ENCODE peak calls at places on chromosomes 6 and 20, in nine cellular contexts. L, O, I, C, X, E, Q, W and R are unnamed samples.

GRCh38 chr6:16712931-16713484 is 48.3 kb downstream of the ATXN1 start:
- DNase-seq in C (peak), E (peak), I (peak), Q (peak), X (peak), L (peak), O (peak), W (peak), R (peak)

GRCh38 chr20:62171245-62171644 is 11.6 kb upstream of the MTG2 start:
- DNase-seq in W (no peak), I (peak), X (no peak), L (no peak), O (no peak), Q (no peak), E (no peak), C (no peak), R (no peak)

GRCh38 chr6:106439459-106439858 is 78.9 kb downstream of the CRYBG1 start:
- DNase-seq in Q (no peak), I (no peak), C (no peak), E (no peak), L (no peak), O (no peak), W (no peak), X (no peak), R (no peak)

GRCh38 chr6:27940766-27941165 is 16.3 kb upstream of the OR2B6 start:
- DNase-seq in C (no peak), X (no peak), O (no peak), E (no peak), I (no peak), L (peak), W (no peak), Q (no peak), R (no peak)

GRCh38 chr6:27312146-27312949 is at the start of gene POM121L2:
- DNase-seq in C (no peak), X (no peak), L (peak), W (no peak), O (peak), E (peak), Q (peak), I (peak), R (no peak)

GRCh38 chr6:42342011-42342553 is 109.6 kb downstream of the TRERF1 start:
- DNase-seq in X (no peak), C (no peak), W (no peak), L (no peak), I (no peak), Q (no peak), E (no peak), O (no peak), R (no peak)

GRCh38 chr20:37990571-37991151 is 42.6 kb downstream of the TTI1 start:
- DNase-seq in O (peak), C (no peak), X (peak), L (peak), E (peak), I (peak), Q (peak), W (peak), R (no peak)

GRCh38 chr6:170276369-170277057 is 14.4 kb downstream of the DLL1 start:
- DNase-seq in L (no peak), E (no peak), X (peak), O (no peak), C (no peak), W (no peak), I (no peak), Q (peak), R (no peak)

GRCh38 chr6:259901-260508 is 32.3 kb upstream of the DUSP22 start:
- DNase-seq in Q (no peak), C (no peak), O (no peak), W (no peak), L (no peak), E (no peak), I (no peak), X (no peak), R (no peak)

GRCh38 chr6:57324538-57324937 is 7.1 kb downstream of the PRIM2 start:
- DNase-seq in Q (peak), E (no peak), L (no peak), I (no peak), X (no peak), W (no peak), C (no peak), O (no peak), R (no peak)
- TF ChIP-seq CTCF in Q (no peak), E (no peak), L (peak), I (peak), X (peak), W (peak), C (no peak), O (peak), R (peak)

DNA sequence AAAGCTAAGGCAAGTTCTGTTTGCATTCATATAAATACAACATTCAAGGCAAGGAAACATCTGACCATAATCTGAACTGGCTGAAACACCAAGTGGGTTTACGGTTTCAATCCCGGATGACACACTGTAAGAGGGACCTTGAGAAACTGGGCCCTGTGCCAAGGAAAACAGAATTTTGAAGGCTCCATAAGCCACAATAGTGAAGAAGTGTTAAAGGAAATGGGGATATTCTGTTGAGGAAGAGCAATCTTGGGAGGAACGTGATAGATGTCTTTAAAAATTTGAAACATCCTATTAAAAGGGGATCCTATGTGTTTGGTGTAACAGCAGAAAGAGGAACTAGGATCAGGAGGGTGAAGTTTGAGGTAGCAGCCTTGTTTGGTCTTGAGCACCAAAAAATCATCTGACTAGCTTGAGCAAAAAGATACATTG is 82.4 kb upstream of the TAB2 start:
- DNase-seq in E (no peak), Q (peak), O (no peak), L (peak), C (peak), X (no peak), I (peak), W (no peak), R (peak)
- H3K4me3 ChIP-seq in E (no peak), Q (no peak), O (no peak), L (no peak), C (no peak), X (no peak), I (no peak), W (no peak), R (no peak)

GRCh38 chr6:151493495-151494234 is at the start of gene CCDC170:
- DNase-seq in Q (no peak), W (no peak), L (peak), C (no peak), I (peak), X (no peak), E (peak), O (peak), R (no peak)
- TF ChIP-seq CTCF in Q (no peak), W (no peak), L (no peak), C (no peak), I (no peak), X (no peak), E (no peak), O (no peak), R (no peak)

GRCh38 chr6:129832299-129832698 is 28.8 kb downstream of the TMEM244 start:
- DNase-seq in C (no peak), Q (no peak), I (no peak), L (no peak), X (no peak), E (no peak), O (no peak), W (no peak), R (no peak)

GRCh38 chr6:129835691-129836090 is 25.4 kb downstream of the TMEM244 start:
- DNase-seq in W (no peak), Q (no peak), C (no peak), X (no peak), O (no peak), I (no peak), L (peak), E (no peak), R (no peak)
- H3K4me3 ChIP-seq in W (no peak), Q (no peak), C (no peak), X (no peak), O (no peak), I (no peak), L (no peak), E (no peak), R (no peak)

GRCh38 chr6:26232950-26233607 is 131.9 kb upstream of the BTN3A2 start:
- DNase-seq in Q (peak), L (no peak), O (no peak), C (no peak), W (no peak), X (no peak), E (peak), I (no peak), R (no peak)
- TF ChIP-seq CTCF in Q (no peak), L (no peak), O (no peak), C (no peak), W (no peak), X (no peak), E (no peak), I (no peak), R (no peak)

GRCh38 chr20:50023116-50023802 is 40.5 kb downstream of the SNAI1 start:
- DNase-seq in Q (no peak), W (no peak), I (peak), X (no peak), O (no peak), L (no peak), E (no peak), C (no peak), R (no peak)

GRCh38 chr20:50027611-50028105 is 44.9 kb downstream of the SNAI1 start:
- DNase-seq in W (peak), I (peak), L (peak), E (peak), C (peak), X (peak), O (no peak), Q (peak), R (peak)

GRCh38 chr20:50029697-50030428 is 47.1 kb downstream of the SNAI1 start:
- DNase-seq in I (peak), E (peak), O (no peak), Q (peak), L (peak), C (peak), W (peak), X (peak), R (peak)

GRCh38 chr20:50029083-50029696 is 46.4 kb downstream of the SNAI1 start:
- DNase-seq in X (no peak), O (no peak), L (no peak), W (no peak), I (peak), C (no peak), E (no peak), Q (no peak), R (no peak)

GRCh38 chr20:50026746-50027575 is 44.2 kb downstream of the SNAI1 start:
- DNase-seq in O (no peak), C (no peak), E (no peak), W (no peak), I (peak), X (no peak), L (no peak), Q (no peak), R (no peak)
- H3K4me3 ChIP-seq in O (no peak), C (no peak), E (no peak), W (no peak), I (no peak), X (no peak), L (no peak), Q (no peak), R (no peak)

GRCh38 chr20:24795444-24795843 is 153.6 kb upstream of the CST7 start:
- DNase-seq in O (peak), E (no peak), X (no peak), C (peak), Q (no peak), I (no peak), L (no peak), W (no peak), R (no peak)
- TF ChIP-seq CTCF in O (no peak), E (no peak), X (no peak), C (peak), Q (no peak), I (no peak), L (peak), W (no peak), R (no peak)